ENCODE peak calls at places on chromosomes 5 and 9, in five cellular contexts. One of them, this sample, is unnamed.

GRCh38 chr9:1732670-1733069 is 282.5 kb upstream of the SMARCA2 start:
- DNase-seq in H54: no peak
- DNase-seq in sigmoid colon: no peak
- DNase-seq in A549: no peak
- DNase-seq in prostate gland: no peak
- DNase-seq in this sample: no peak

GRCh38 chr9:21591221-21592062 is 109.3 kb upstream of the IFNE start:
- DNase-seq in H54: no peak
- DNase-seq in sigmoid colon: peak
- DNase-seq in A549: peak
- DNase-seq in prostate gland: peak
- DNase-seq in this sample: peak

GRCh38 chr9:129306318-129306973 is 128.4 kb upstream of the IER5L start:
- DNase-seq in H54: no peak
- DNase-seq in sigmoid colon: peak
- DNase-seq in A549: no peak
- DNase-seq in prostate gland: no peak
- DNase-seq in this sample: no peak

GRCh38 chr9:20209421-20210340 is 412.6 kb downstream of the MLLT3 start:
- DNase-seq in H54: no peak
- DNase-seq in sigmoid colon: no peak
- DNase-seq in A549: no peak
- DNase-seq in prostate gland: no peak
- DNase-seq in this sample: no peak

GRCh38 chr5:39447059-39447458 is 22.3 kb upstream of the DAB2 start:
- DNase-seq in H54: peak
- DNase-seq in sigmoid colon: no peak
- DNase-seq in A549: no peak
- DNase-seq in prostate gland: no peak
- DNase-seq in this sample: no peak

GRCh38 chr5:94807985-94808384 is 189.5 kb downstream of the SLF1 start:
- DNase-seq in H54: no peak
- DNase-seq in sigmoid colon: no peak
- DNase-seq in A549: no peak
- DNase-seq in prostate gland: no peak
- DNase-seq in this sample: no peak

GRCh38 chr5:95872333-95873268 is 50.1 kb upstream of the GLRX start:
- DNase-seq in H54: no peak
- DNase-seq in sigmoid colon: no peak
- DNase-seq in A549: no peak
- DNase-seq in prostate gland: no peak
- DNase-seq in this sample: peak

GRCh38 chr9:133335924-133336811 is at the start of gene SURF6:
- DNase-seq in H54: peak
- DNase-seq in sigmoid colon: peak
- DNase-seq in A549: peak
- DNase-seq in prostate gland: peak
- DNase-seq in this sample: peak

GRCh38 chr5:41465493-41466171 is 44.8 kb downstream of the PLCXD3 start:
- DNase-seq in H54: no peak
- DNase-seq in sigmoid colon: no peak
- DNase-seq in A549: no peak
- DNase-seq in prostate gland: no peak
- DNase-seq in this sample: no peak

GRCh38 chr9:133953976-133954709 is 38.0 kb downstream of the VAV2 start:
- DNase-seq in H54: no peak
- DNase-seq in sigmoid colon: no peak
- DNase-seq in A549: no peak
- DNase-seq in prostate gland: no peak
- DNase-seq in this sample: no peak

GRCh38 chr5:89480406-89481007 is 597.5 kb upstream of the MEF2C start:
- DNase-seq in H54: peak
- DNase-seq in sigmoid colon: no peak
- DNase-seq in A549: no peak
- DNase-seq in prostate gland: no peak
- DNase-seq in this sample: no peak

GRCh38 chr5:130323804-130324454 is 419.7 kb downstream of the CHSY3 start:
- DNase-seq in H54: no peak
- DNase-seq in sigmoid colon: no peak
- DNase-seq in A549: no peak
- DNase-seq in prostate gland: no peak
- DNase-seq in this sample: no peak

GRCh38 chr9:123150708-123151503 is 117.4 kb downstream of the GPR21 start:
- DNase-seq in H54: no peak
- DNase-seq in sigmoid colon: no peak
- DNase-seq in A549: no peak
- DNase-seq in prostate gland: no peak
- DNase-seq in this sample: no peak

GRCh38 chr5:1726956-1727355 is 72.7 kb downstream of the MRPL36 start:
- DNase-seq in H54: no peak
- DNase-seq in sigmoid colon: peak
- DNase-seq in A549: no peak
- DNase-seq in prostate gland: peak
- DNase-seq in this sample: no peak

GRCh38 chr5:65209341-65209740 is 272.4 kb downstream of the ADAMTS6 start:
- DNase-seq in H54: peak
- DNase-seq in sigmoid colon: no peak
- DNase-seq in A549: no peak
- DNase-seq in prostate gland: no peak
- DNase-seq in this sample: no peak

GRCh38 chr5:65334077-65334476 is 147.6 kb downstream of the ADAMTS6 start:
- DNase-seq in H54: no peak
- DNase-seq in sigmoid colon: no peak
- DNase-seq in A549: no peak
- DNase-seq in prostate gland: no peak
- DNase-seq in this sample: no peak

GRCh38 chr5:14212838-14213237 is 69.7 kb downstream of the TRIO start:
- DNase-seq in H54: no peak
- DNase-seq in sigmoid colon: no peak
- DNase-seq in A549: no peak
- DNase-seq in prostate gland: no peak
- DNase-seq in this sample: no peak

GRCh38 chr5:148788636-148789035 is 37.8 kb upstream of the ADRB2 start:
- DNase-seq in H54: no peak
- DNase-seq in sigmoid colon: no peak
- DNase-seq in A549: no peak
- DNase-seq in prostate gland: no peak
- DNase-seq in this sample: no peak

GRCh38 chr5:131224387-131225191 is 39.3 kb upstream of the CDC42SE2 start:
- DNase-seq in H54: no peak
- DNase-seq in sigmoid colon: no peak
- DNase-seq in A549: no peak
- DNase-seq in prostate gland: no peak
- DNase-seq in this sample: no peak

GRCh38 chr9:137188086-137188489 is 272 bp downstream of the ANAPC2 start:
- DNase-seq in H54: no peak
- DNase-seq in sigmoid colon: no peak
- DNase-seq in A549: no peak
- DNase-seq in prostate gland: no peak
- DNase-seq in this sample: no peak

GRCh38 chr9:137189297-137190295 is 1.1 kb downstream of the SSNA1 start:
- DNase-seq in H54: no peak
- DNase-seq in sigmoid colon: no peak
- DNase-seq in A549: no peak
- DNase-seq in prostate gland: no peak
- DNase-seq in this sample: no peak

GRCh38 chr9:137187386-137187785 is 974 bp downstream of the ANAPC2 start:
- DNase-seq in H54: no peak
- DNase-seq in sigmoid colon: no peak
- DNase-seq in A549: no peak
- DNase-seq in prostate gland: no peak
- DNase-seq in this sample: no peak

GRCh38 chr9:137190315-137190853 is 1.9 kb downstream of the SSNA1 start:
- DNase-seq in H54: no peak
- DNase-seq in sigmoid colon: no peak
- DNase-seq in A549: no peak
- DNase-seq in prostate gland: no peak
- DNase-seq in this sample: no peak

DNA sequence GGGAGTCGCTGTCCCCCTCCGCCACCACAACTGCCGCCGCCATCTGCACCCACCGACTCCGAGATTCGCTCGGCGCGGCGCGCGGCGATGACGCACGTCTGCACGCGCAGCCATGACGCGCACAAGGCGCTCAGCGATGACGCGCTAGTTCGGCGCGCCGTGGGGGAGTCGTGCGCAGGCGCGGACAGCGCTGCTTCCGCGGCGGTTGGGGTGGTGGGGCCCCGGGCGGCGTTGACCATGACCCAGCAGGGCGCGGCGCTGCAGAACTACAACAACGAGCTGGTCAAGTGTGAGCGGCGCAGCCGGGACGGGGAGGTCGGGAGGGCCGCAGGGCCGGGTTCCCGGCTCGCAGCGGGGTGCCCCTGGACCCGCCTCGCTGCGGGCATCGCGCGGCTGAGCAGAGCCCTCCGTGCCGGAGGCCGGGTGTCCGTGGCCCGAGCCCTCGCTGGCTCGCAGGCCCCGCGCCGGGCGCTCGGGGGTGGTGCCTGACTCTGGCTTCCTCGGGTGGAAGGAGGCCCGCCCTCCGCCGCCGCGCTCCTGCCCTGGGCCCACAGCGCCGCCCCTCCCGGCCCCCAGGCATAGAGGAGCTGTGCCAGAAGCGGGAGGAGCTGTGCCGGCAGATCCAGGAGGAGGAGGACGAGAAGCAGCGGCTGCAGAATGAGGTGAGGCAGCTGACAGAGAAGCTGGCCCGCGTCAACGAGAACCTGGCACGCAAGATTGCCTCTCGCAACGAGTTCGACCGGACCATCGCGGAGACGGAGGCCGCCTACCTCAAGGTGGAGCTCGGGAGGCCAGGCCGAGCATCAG is at the start of the genes ANAPC2 and SSNA1:
- DNase-seq in H54: peak
- DNase-seq in sigmoid colon: peak
- DNase-seq in A549: peak
- DNase-seq in prostate gland: peak
- DNase-seq in this sample: peak
- TF ChIP-seq POLR2A in H54: peak
- TF ChIP-seq POLR2A in sigmoid colon: peak
- TF ChIP-seq POLR2A in A549: peak
- TF ChIP-seq POLR2A in prostate gland: peak
- TF ChIP-seq POLR2A in this sample: peak

DNA sequence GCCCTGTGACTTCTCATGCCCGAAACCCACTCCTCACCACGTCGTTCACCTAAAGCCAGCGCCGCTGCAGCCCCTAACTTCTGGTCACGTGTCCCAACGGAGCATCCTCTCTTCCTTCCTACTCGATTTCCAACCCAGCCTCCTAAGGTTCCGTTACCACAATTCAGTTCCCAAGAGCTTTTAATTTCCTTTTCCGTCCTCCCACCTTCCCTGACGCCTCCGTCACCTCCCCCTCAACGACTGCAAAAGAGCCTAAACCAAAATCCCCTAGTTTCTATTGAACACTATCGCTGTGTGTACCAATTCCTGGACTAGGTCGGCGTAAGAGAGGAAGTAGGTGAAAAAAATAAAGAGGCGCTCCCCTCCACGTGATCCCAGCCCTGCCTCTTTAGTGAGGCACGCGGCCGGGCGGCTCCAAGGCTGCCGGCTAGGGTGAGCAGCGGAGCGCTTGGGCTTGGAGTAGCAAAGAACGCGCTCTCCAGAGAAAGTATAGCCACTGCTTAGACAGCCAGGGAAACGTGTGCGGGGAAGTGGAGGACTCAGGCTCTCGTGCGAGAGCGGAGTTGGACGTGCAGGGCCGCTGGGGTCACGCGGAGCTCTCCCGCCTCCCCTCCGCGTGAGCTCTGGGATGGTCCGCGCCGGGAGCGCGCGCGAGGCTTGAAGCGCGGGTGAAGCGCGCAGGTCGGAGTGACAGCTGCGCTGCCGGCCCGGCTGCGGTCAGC is at the start of the genes CENPP and NOL8:
- DNase-seq in H54: peak
- DNase-seq in sigmoid colon: peak
- DNase-seq in A549: peak
- DNase-seq in prostate gland: peak
- DNase-seq in this sample: peak
- TF ChIP-seq POLR2A in H54: peak
- TF ChIP-seq POLR2A in sigmoid colon: peak
- TF ChIP-seq POLR2A in A549: peak
- TF ChIP-seq POLR2A in prostate gland: peak
- TF ChIP-seq POLR2A in this sample: peak

GRCh38 chr5:159098285-159099048 is 1.2 kb downstream of the EBF1 start:
- DNase-seq in H54: no peak
- DNase-seq in sigmoid colon: no peak
- DNase-seq in A549: peak
- DNase-seq in prostate gland: no peak
- DNase-seq in this sample: no peak

GRCh38 chr5:159099049-159099760 is 511 bp downstream of the EBF1 start:
- DNase-seq in H54: peak
- DNase-seq in sigmoid colon: no peak
- DNase-seq in A549: peak
- DNase-seq in prostate gland: no peak
- DNase-seq in this sample: peak

GRCh38 chr5:159101689-159102088 is 2.0 kb upstream of the EBF1 start:
- DNase-seq in H54: no peak
- DNase-seq in sigmoid colon: no peak
- DNase-seq in A549: no peak
- DNase-seq in prostate gland: no peak
- DNase-seq in this sample: no peak

GRCh38 chr5:159100928-159101646 is 1.4 kb upstream of the EBF1 start:
- DNase-seq in H54: no peak
- DNase-seq in sigmoid colon: no peak
- DNase-seq in A549: no peak
- DNase-seq in prostate gland: no peak
- DNase-seq in this sample: no peak

DNA sequence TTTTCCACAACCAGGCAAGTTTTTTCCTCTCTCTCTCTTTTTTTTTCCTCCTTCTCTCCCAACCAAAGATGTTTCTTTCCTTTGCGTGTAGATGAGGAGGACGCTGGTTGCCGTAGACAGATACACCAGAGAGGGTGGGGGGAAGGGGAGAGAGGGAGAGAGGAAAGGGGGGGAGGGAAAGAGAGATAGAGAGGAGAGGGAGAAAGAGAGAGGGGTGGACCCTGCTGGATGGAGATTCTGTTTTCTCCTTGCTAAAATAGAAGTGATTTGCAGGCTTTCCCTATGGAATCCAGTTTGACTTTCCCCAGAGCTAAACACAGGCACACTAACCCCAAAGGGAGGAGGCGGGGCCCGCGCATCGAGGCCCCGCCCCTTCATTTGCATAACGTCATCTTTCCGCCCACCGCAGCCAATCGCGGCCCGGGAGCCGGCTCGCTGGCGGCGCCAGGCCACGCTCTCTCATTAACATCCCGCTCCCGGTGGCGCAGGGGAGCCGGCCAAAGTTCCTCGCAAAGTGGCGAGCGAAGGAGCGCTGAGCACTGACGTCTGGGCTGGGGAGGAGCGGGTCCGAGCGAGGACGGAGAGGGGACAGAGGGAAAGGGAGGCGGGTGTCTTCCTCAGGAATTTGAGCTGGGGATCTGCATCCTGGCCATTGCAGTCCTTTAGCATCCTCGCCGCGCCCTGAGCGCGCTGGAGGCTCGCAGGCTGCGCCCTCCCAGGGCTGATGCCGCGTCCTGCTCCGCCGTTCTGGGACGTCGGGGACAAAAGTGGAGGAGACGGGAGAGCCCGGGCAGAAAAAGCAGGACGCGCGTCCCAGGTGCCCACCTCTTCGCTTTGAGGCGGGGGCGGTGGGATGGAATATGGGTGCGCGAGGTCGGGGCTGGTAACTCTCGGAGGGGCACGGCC is 559 bp upstream of the EBF1 start:
- DNase-seq in H54: peak
- DNase-seq in sigmoid colon: peak
- DNase-seq in A549: peak
- DNase-seq in prostate gland: peak
- DNase-seq in this sample: peak
- TF ChIP-seq POLR2A in H54: peak
- TF ChIP-seq POLR2A in sigmoid colon: peak
- TF ChIP-seq POLR2A in A549: peak
- TF ChIP-seq POLR2A in prostate gland: peak
- TF ChIP-seq POLR2A in this sample: no peak

GRCh38 chr5:61330879-61331406 is 1.1 kb upstream of the ZSWIM6 start:
- DNase-seq in H54: peak
- DNase-seq in sigmoid colon: peak
- DNase-seq in A549: peak
- DNase-seq in prostate gland: peak
- DNase-seq in this sample: peak
- TF ChIP-seq POLR2A in H54: peak
- TF ChIP-seq POLR2A in sigmoid colon: no peak
- TF ChIP-seq POLR2A in A549: no peak
- TF ChIP-seq POLR2A in prostate gland: peak
- TF ChIP-seq POLR2A in this sample: no peak

This sample was measured in erythroblast.